ENCODE peak calls at places on chromosome 20, in five cellular contexts. F, I, N, O and D are unnamed samples.

GRCh38 chr20:16527438-16527837 is 45.8 kb downstream of the KIF16B start:
- DNase-seq in F (no peak), I (no peak), N (no peak), O (no peak), D (no peak)

GRCh38 chr20:57224641-57225138 is 41.8 kb downstream of the BMP7 start:
- DNase-seq in F (no peak), I (peak; percentile 75), N (no peak), O (no peak), D (no peak)

GRCh38 chr20:30811896-30812671 is 445.4 kb upstream of the DEFB115 start:
- DNase-seq in F (no peak), I (peak; percentile 88), N (no peak), O (peak; percentile 15), D (peak; percentile 92)

GRCh38 chr20:50699688-50700087 is 8.3 kb upstream of the RIPOR3 start:
- DNase-seq in F (no peak), I (no peak), N (no peak), O (no peak), D (no peak)

GRCh38 chr20:4151991-4152695 is 136.8 kb upstream of the RNF24 start:
- DNase-seq in F (no peak), I (no peak), N (no peak), O (no peak), D (no peak)

GRCh38 chr20:25280051-25280573 is 32.2 kb downstream of the PYGB start:
- DNase-seq in F (no peak), I (peak; percentile 60), N (no peak), O (no peak), D (no peak)

GRCh38 chr20:10040070-10040970 is 5.5 kb downstream of the ANKEF1 start:
- DNase-seq in F (peak; percentile 56), I (no peak), N (no peak), O (peak; percentile 35), D (no peak)

GRCh38 chr20:1809121-1809520 is 86.1 kb upstream of the SIRPA start:
- DNase-seq in F (peak; percentile 84), I (no peak), N (no peak), O (peak; percentile 81), D (no peak)

GRCh38 chr20:31923388-31924271 is 28.2 kb downstream of the PDRG1 start:
- DNase-seq in F (no peak), I (peak; percentile 35), N (no peak), O (no peak), D (no peak)

GRCh38 chr20:17895641-17896246 is 72.8 kb downstream of the SNX5 start:
- DNase-seq in F (no peak), I (no peak), N (peak; percentile 59), O (no peak), D (no peak)